ENCODE peak calls at places on chromosomes 11 and 22, in six cellular contexts. M, Y, Q, U, R and A are unnamed samples.

GRCh38 chr11:116357769-116358544 is 414.8 kb downstream of the BUD13 start:
- DNase-seq in M (no peak), Y (no peak), Q (peak; percentile 84), U (no peak), R (peak; percentile 37), A (no peak)

GRCh38 chr11:33531743-33532181 is 168.9 kb downstream of the C11orf91 start:
- DNase-seq in M (peak; percentile 39), Y (no peak), Q (no peak), U (no peak), R (no peak), A (no peak)

GRCh38 chr11:27397619-27398412 is 34.8 kb upstream of the CCDC34 start:
- DNase-seq in M (no peak), Y (no peak), Q (no peak), U (no peak), R (no peak), A (no peak)

GRCh38 chr11:29019960-29020683 is 911.9 kb downstream of the METTL15 start:
- DNase-seq in M (no peak), Y (no peak), Q (no peak), U (no peak), R (no peak), A (no peak)

GRCh38 chr11:97968071-97968470 is 1052.7 kb upstream of the CNTN5 start:
- DNase-seq in M (no peak), Y (no peak), Q (no peak), U (no peak), R (no peak), A (no peak)

GRCh38 chr22:43652845-43653244 is 159.3 kb downstream of the EFCAB6 start:
- DNase-seq in M (no peak), Y (no peak), Q (no peak), U (no peak), R (no peak), A (no peak)

GRCh38 chr11:115941481-115941993 is 437.3 kb upstream of the CADM1 start:
- DNase-seq in M (peak; percentile 34), Y (no peak), Q (peak; percentile 20), U (no peak), R (peak; percentile 22), A (peak; percentile 41)

GRCh38 chr11:110069158-110069737 is 23.9 kb upstream of the ZC3H12C start:
- DNase-seq in M (no peak), Y (peak; percentile 39), Q (no peak), U (no peak), R (peak; percentile 57), A (no peak)

GRCh38 chr22:29032584-29032983 is 29.0 kb downstream of the C22orf31 start:
- DNase-seq in M (no peak), Y (peak; percentile 34), Q (no peak), U (no peak), R (no peak), A (no peak)

GRCh38 chr11:74330065-74330858 is 18.8 kb upstream of the P4HA3 start:
- DNase-seq in M (no peak), Y (no peak), Q (no peak), U (no peak), R (no peak), A (no peak)

GRCh38 chr22:30221121-30221992 is 25.2 kb downstream of the LIF start:
- DNase-seq in M (no peak), Y (no peak), Q (no peak), U (no peak), R (peak; percentile 46), A (no peak)

GRCh38 chr22:30893434-30894370 is 74.9 kb downstream of the MORC2 start:
- DNase-seq in M (no peak), Y (peak; percentile 18), Q (peak; percentile 1), U (no peak), R (peak; percentile 6), A (no peak)

GRCh38 chr22:21568207-21569075 is 927 bp downstream of the UBE2L3 start:
- DNase-seq in M (no peak), Y (no peak), Q (peak; percentile 72), U (no peak), R (peak; percentile 39), A (no peak)

GRCh38 chr11:616320-617220 is 820 bp upstream of the IRF7 start:
- DNase-seq in M (peak; percentile 32), Y (no peak), Q (no peak), U (no peak), R (no peak), A (no peak)

GRCh38 chr11:86671386-86672006 is 920 bp downstream of the ME3 start:
- DNase-seq in M (peak; percentile 80), Y (peak; percentile 56), Q (no peak), U (peak; percentile 37), R (peak; percentile 82), A (peak; percentile 96)

GRCh38 chr11:117514256-117514655 is 186.6 kb downstream of the CEP164 start:
- DNase-seq in M (no peak), Y (no peak), Q (no peak), U (no peak), R (no peak), A (no peak)

GRCh38 chr22:30866811-30867271 is 101.7 kb downstream of the MORC2 start:
- DNase-seq in M (peak; percentile 9), Y (no peak), Q (peak; percentile 18), U (no peak), R (no peak), A (no peak)

GRCh38 chr22:36465232-36466021 is 16.0 kb downstream of the TXN2 start:
- DNase-seq in M (peak; percentile 79), Y (peak; percentile 89), Q (no peak), U (no peak), R (peak; percentile 80), A (peak; percentile 72)

GRCh38 chr22:49331223-49331815 is 496.4 kb downstream of the BRD1 start:
- DNase-seq in M (no peak), Y (peak; percentile 10), Q (no peak), U (no peak), R (peak; percentile 0), A (no peak)

GRCh38 chr11:69651834-69652620 is 11.1 kb downstream of the CCND1 start:
- DNase-seq in M (no peak), Y (no peak), Q (no peak), U (no peak), R (no peak), A (no peak)

GRCh38 chr11:79973701-79974626 is 533.1 kb upstream of the TENM4 start:
- DNase-seq in M (no peak), Y (no peak), Q (no peak), U (no peak), R (no peak), A (no peak)

GRCh38 chr11:108933630-108934029 is 268.8 kb downstream of the DDX10 start:
- DNase-seq in M (no peak), Y (no peak), Q (no peak), U (no peak), R (no peak), A (no peak)

GRCh38 chr11:74720596-74721478 is 10.4 kb downstream of the CHRDL2 start:
- DNase-seq in M (peak; percentile 86), Y (peak; percentile 67), Q (no peak), U (no peak), R (peak; percentile 72), A (peak; percentile 86)

GRCh38 chr22:24433868-24434471 is 6.6 kb downstream of the ADORA2A start:
- DNase-seq in M (no peak), Y (no peak), Q (no peak), U (no peak), R (peak; percentile 60), A (no peak)

GRCh38 chr11:120977470-120977869 is 46.4 kb upstream of the TBCEL start:
- DNase-seq in M (no peak), Y (no peak), Q (no peak), U (no peak), R (no peak), A (no peak)

GRCh38 chr22:36818010-36818642 is 1.3 kb upstream of the PVALB start:
- DNase-seq in M (no peak), Y (no peak), Q (no peak), U (no peak), R (no peak), A (no peak)

GRCh38 chr11:123745764-123746451 is 4.4 kb upstream of the ZNF202 start:
- DNase-seq in M (no peak), Y (no peak), Q (no peak), U (no peak), R (no peak), A (no peak)

GRCh38 chr11:119536801-119537200 is 113.8 kb upstream of the THY1 start:
- DNase-seq in M (no peak), Y (no peak), Q (no peak), U (no peak), R (no peak), A (no peak)
- TF ChIP-seq CTCF in M (no peak), Y (no peak), Q (no peak), U (no peak), R (no peak), A (no peak)

GRCh38 chr11:57941875-57942274 is 81.8 kb upstream of the OR9Q1 start:
- DNase-seq in M (no peak), Y (no peak), Q (no peak), U (no peak), R (no peak), A (no peak)
- TF ChIP-seq POLR2A in M (no peak), Y (no peak), Q (no peak), U (no peak), R (no peak), A (no peak)

GRCh38 chr22:22770881-22771280 is 116.7 kb upstream of the IGLL5 start:
- DNase-seq in M (no peak), Y (no peak), Q (no peak), U (no peak), R (no peak), A (no peak)
- H3K27me3 ChIP-seq in M (no peaks in the 10 kb centered on the region), Y (no peaks in the 10 kb centered on the region), Q (no peaks in the 10 kb centered on the region), U (peaks cover 6% of the 10 kb centered on the region), R (no peaks in the 10 kb centered on the region), A (no peaks in the 10 kb centered on the region)

GRCh38 chr11:113272927-113273615 is 41.3 kb upstream of the TTC12 start:
- DNase-seq in M (no peak), Y (no peak), Q (no peak), U (no peak), R (no peak), A (no peak)

GRCh38 chr11:113273720-113274119 is 40.7 kb upstream of the TTC12 start:
- DNase-seq in M (no peak), Y (no peak), Q (no peak), U (no peak), R (no peak), A (no peak)

GRCh38 chr11:113275602-113276001 is 38.8 kb upstream of the TTC12 start:
- DNase-seq in M (no peak), Y (no peak), Q (no peak), U (no peak), R (no peak), A (no peak)

GRCh38 chr11:113272281-113272680 is 42.1 kb upstream of the TTC12 start:
- DNase-seq in M (no peak), Y (no peak), Q (no peak), U (no peak), R (no peak), A (no peak)

DNA sequence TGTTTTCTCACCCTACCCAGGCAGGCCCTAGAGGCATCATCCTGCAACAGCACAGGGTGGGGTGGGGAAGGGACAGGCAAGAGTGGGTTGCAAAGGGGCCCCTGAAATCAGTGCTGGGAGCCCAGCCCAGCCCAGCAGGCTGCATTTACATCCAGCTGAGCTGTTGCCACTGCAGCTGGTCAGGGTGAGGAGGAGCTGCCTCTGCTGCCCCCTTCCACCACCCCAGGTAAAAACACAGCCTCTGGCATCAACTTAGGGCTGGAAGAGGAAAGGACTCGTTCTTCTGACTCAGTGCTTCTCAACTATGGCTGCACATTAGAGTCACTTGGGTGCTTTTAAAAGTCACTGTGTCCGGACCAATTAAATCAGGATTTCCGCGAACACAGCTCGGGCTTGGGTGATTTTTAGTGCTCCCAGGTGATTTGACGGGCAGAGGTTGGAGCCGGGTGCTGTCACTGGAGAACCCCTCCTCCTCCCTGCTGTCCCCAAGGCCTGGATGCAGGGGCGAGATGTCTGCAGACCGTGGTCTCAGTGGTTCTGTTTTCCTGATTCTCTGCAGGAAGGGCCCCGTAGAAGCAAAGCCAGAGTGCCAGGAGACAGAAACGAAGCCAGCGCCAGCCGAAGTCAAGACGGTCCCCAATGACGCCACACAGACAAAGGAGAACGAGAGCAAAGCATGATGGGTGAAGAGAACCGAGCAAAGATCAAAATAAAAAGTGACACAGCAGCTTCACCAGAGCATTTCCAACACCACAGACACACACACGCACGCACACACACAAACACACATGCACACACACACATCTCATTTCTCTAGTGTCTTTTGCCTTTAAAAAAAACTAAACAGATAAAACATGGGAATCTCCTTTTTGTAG is 39.4 kb upstream of the TTC12 start:
- DNase-seq in M (no peak), Y (no peak), Q (no peak), U (no peak), R (no peak), A (no peak)
- TF ChIP-seq CTCF in M (no peak), Y (no peak), Q (peak; percentile 27), U (no peak), R (no peak), A (no peak)